ENCODE peak calls at places on chromosome 21, in four cellular contexts. F is fibroblast of lung, N is adipocyte, O is neuronal stem cell. X is an unnamed sample. For H3K9me3, the result is how much of the 10 kb centered on the place peaks cover.

GRCh38 chr21:39263372-39263771 is 50.1 kb downstream of the BRWD1 start:
- DNase-seq in N (peak), O (no peak), F (peak), X (no peak)

GRCh38 chr21:16502273-16502672 is 772.5 kb downstream of the USP25 start:
- DNase-seq in N (no peak), O (no peak), F (no peak), X (no peak)

GRCh38 chr21:44789880-44790279 is 11.7 kb downstream of the UBE2G2 start:
- DNase-seq in N (peak), O (no peak), F (no peak), X (no peak)

GRCh38 chr21:35819134-35819533 is 241.2 kb downstream of the SETD4 start:
- DNase-seq in N (no peak), O (no peak), F (no peak), X (no peak)

GRCh38 chr21:25578070-25578961 is 29.0 kb downstream of the MRPL39 start:
- DNase-seq in N (no peak), F (no peak), O (no peak), X (no peak)

GRCh38 chr21:38048241-38048640 is 132.0 kb upstream of the KCNJ6 start:
- DNase-seq in N (no peak), O (no peak), F (no peak), X (no peak)

GRCh38 chr21:31630062-31630711 is 29.3 kb upstream of the SOD1 start:
- DNase-seq in N (no peak), F (peak), O (no peak), X (no peak)

GRCh38 chr21:17931080-17931479 is 111.9 kb upstream of the C21orf91 start:
- DNase-seq in N (no peak), F (no peak), O (no peak), X (peak)

GRCh38 chr21:26405735-26406361 is 167.2 kb downstream of the CYYR1 start:
- DNase-seq in F (peak), N (peak), O (no peak), X (no peak)

GRCh38 chr21:45255381-45256020 is 32.2 kb downstream of the POFUT2 start:
- DNase-seq in N (no peak), F (no peak), O (no peak), X (no peak)

GRCh38 chr21:18899261-18899660 is 495.7 kb upstream of the TMPRSS15 start:
- DNase-seq in N (no peak), O (no peak), F (no peak), X (no peak)

GRCh38 chr21:45406801-45407628 is 2.0 kb downstream of the COL18A1 start:
- DNase-seq in N (no peak), O (no peak), F (no peak), X (peak)

GRCh38 chr21:46112731-46113215 is 14.9 kb downstream of the COL6A2 start:
- DNase-seq in F (no peak), O (no peak), N (no peak), X (no peak)

GRCh38 chr21:44926364-44927101 is 5.8 kb upstream of the ITGB2 start:
- DNase-seq in O (no peak), F (no peak), N (no peak), X (no peak)

GRCh38 chr21:22231013-22231412 is 1232.8 kb downstream of the NCAM2 start:
- DNase-seq in O (no peak), F (no peak), N (no peak), X (no peak)

GRCh38 chr21:45410865-45411809 is 6.2 kb downstream of the COL18A1 start:
- DNase-seq in F (no peak), N (no peak), O (no peak), X (no peak)

GRCh38 chr21:35223480-35224156 is 174.5 kb upstream of the RUNX1 start:
- DNase-seq in O (no peak), F (no peak), N (no peak), X (no peak)

GRCh38 chr21:32916522-32917099 is 109.1 kb upstream of the OLIG2 start:
- DNase-seq in N (no peak), F (no peak), O (no peak), X (no peak)

GRCh38 chr21:21715286-21715969 is 717.2 kb downstream of the NCAM2 start:
- DNase-seq in O (no peak), N (peak), F (peak), X (no peak)

GRCh38 chr21:32562426-32562825 is 22.9 kb downstream of the TCP10L start:
- DNase-seq in N (peak), O (peak), F (peak), X (peak)

GRCh38 chr21:36347278-36347961 is 27.4 kb downstream of the MORC3 start:
- DNase-seq in F (peak), O (no peak), N (peak), X (no peak)

GRCh38 chr21:37620401-37620800 is 253.8 kb downstream of the DYRK1A start:
- DNase-seq in O (no peak), F (peak), N (no peak), X (no peak)

GRCh38 chr21:17901458-17902092 is 82.4 kb upstream of the C21orf91 start:
- DNase-seq in N (peak), O (no peak), F (no peak), X (no peak)

GRCh38 chr21:37393030-37393429 is 26.5 kb downstream of the DYRK1A start:
- DNase-seq in F (no peak), O (no peak), N (no peak), X (no peak)

GRCh38 chr21:16241500-16241963 is 511.8 kb downstream of the USP25 start:
- DNase-seq in F (no peak), O (peak), N (no peak), X (peak)

GRCh38 chr21:39676054-39676771 is 63.5 kb downstream of the B3GALT5 start:
- DNase-seq in F (no peak), O (no peak), N (peak), X (no peak)

GRCh38 chr21:46356494-46357334 is 32.8 kb downstream of the PCNT start:
- DNase-seq in F (no peak), N (no peak), O (no peak), X (no peak)

GRCh38 chr21:45575304-45575992 is 33.2 kb upstream of the SLC19A1 start:
- DNase-seq in N (no peak), O (no peak), F (no peak), X (no peak)

GRCh38 chr21:17512245-17513213 is at the start of gene CXADR:
- DNase-seq in N (peak), F (peak), O (peak), X (peak)

GRCh38 chr21:16070207-16070651 is 340.4 kb downstream of the USP25 start:
- DNase-seq in N (peak), F (no peak), O (no peak), X (no peak)

GRCh38 chr21:45378258-45378966 is 26.6 kb upstream of the COL18A1 start:
- DNase-seq in O (peak), F (peak), N (peak), X (peak)

GRCh38 chr21:45130324-45130774 is 56.0 kb downstream of the ADARB1 start:
- DNase-seq in O (no peak), F (peak), N (peak), X (no peak)

GRCh38 chr21:26572026-26572425 is 1.1 kb downstream of the CYYR1 start:
- DNase-seq in N (peak), F (no peak), O (no peak), X (no peak)

GRCh38 chr21:45445369-45445768 is 40.4 kb downstream of the COL18A1 start:
- DNase-seq in N (no peak), F (no peak), O (no peak), X (no peak)

GRCh38 chr21:45427331-45428271 is 22.6 kb downstream of the COL18A1 start:
- DNase-seq in N (peak), O (no peak), F (peak), X (no peak)

GRCh38 chr21:44618504-44618903 is 6.6 kb downstream of the KRTAP10-8 start:
- DNase-seq in N (peak), O (no peak), F (peak), X (no peak)

GRCh38 chr21:20971296-20971921 is 26.8 kb upstream of the NCAM2 start:
- DNase-seq in N (peak), F (peak), O (peak), X (peak)

GRCh38 chr21:16821588-16821987 is 691.3 kb upstream of the CXADR start:
- DNase-seq in N (no peak), F (no peak), O (no peak), X (no peak)

GRCh38 chr21:45923146-45923545 is 58.4 kb upstream of the COL6A1 start:
- DNase-seq in F (peak), O (peak), N (peak), X (peak)

DNA sequence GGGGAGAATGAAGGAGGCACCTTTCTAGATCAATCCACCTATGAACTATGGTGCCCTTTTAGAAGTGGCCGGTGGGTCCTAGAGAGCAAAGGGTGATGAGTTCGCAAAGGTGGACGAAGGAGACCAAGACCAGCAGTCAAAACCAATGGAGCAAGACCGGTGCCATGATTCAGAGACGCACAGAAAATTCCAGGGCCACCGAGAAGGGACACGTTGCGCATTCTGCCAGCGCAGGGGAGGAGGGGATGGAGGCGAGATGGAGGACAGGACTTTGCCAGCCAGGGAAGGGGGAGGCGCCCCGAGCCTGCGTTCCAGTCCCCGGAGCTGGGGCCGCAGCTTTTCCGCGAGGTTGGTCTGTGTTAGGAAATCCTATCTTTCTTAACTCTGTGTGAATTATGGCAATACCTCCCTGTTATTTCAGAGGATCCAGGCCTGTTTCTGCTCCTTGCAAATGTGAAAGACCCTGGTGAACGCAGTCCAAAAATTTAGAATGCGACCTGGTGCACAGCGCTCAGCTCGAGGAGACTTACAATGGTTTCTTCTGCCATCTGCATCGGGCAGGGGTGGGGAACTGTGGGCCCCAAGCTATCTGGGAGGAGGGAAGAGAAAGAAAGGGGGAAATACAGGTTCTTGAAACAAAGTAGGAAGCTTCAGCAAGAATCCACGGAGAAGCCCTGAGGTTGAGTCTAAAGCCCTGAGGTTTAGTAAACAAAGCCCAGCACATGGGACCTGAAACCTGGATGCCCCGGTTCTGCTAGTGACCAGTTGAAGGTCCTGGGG is 129.4 kb downstream of the MRPS6 start:
- DNase-seq in N (no peak), F (peak), O (peak), X (peak)
- H3K9ac ChIP-seq in N (peak), F (no peak), O (no peak), X (peak)

GRCh38 chr21:14229399-14229798 is 13.4 kb downstream of the RBM11 start:
- DNase-seq in N (no peak), F (no peak), O (no peak), X (no peak)

GRCh38 chr21:14236180-14236579 is 20.2 kb downstream of the RBM11 start:
- DNase-seq in O (no peak), F (no peak), N (no peak), X (no peak)

DNA sequence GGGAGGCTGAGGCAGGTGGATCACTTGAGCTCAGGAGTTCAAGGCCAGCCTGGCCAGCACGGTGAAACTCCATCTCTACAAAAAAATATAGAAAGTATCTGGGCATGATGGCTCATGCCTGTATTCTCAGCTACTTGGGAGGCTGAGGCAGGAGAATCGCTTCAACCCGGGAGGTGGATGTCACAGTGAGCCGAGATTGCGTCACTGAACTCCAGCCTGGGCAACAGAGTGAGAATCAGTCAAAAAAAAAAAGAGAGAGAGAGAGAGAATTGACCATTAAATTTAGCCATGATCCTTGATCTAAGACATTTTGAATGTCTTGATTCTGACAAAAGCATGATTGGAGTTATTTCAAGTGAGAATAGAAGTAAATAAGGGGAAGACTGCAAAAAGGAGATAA is 19.1 kb downstream of the RBM11 start:
- DNase-seq in N (no peak), O (no peak), F (no peak), X (no peak)
- H3K9me3 ChIP-seq in N (under half), O (under half), F (under half), X (under half)

GRCh38 chr21:15061747-15062146 is 3.1 kb downstream of the NRIP1 start:
- DNase-seq in O (no peak), N (no peak), F (no peak), X (no peak)

GRCh38 chr21:15064576-15065380 is at the start of gene NRIP1:
- DNase-seq in O (peak), N (peak), F (peak), X (peak)

GRCh38 chr21:15062566-15062965 is 2.2 kb downstream of the NRIP1 start:
- DNase-seq in F (peak), N (peak), O (no peak), X (no peak)

GRCh38 chr21:15063821-15064575 is 802 bp downstream of the NRIP1 start:
- DNase-seq in O (no peak), N (peak), F (peak), X (no peak)

DNA sequence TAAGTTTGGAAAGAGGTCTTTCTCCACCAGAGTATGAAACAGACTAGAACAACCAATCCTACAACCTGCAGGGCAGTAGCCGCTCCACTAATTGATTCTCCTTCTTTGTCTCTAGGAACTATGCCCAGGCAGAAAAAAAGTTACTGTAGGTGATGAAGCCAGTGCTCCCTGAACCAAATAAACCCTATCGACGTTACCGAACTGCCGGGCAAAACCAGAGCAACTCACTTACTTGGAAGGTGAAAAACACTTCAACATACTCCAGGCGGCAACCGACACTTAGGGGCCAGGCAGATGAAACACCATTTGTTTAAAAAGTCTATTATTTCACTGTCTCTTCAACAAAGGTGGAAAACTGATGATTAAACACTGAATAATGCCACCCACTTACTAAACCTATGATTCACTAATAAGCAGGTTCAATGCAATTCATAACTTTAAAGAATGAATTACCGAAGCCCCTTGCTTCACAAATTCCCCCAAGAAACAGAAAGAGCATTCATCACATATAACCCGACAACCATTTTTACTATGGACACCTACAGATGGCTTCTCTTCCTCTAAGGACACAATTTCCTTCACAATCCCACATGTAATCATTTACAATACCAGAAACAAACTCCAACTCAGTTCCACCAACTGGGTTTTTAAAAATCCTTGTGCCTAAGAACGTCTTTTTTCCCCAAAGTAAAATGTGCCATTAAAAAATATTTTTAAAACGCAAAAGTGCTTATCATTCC is 1.5 kb downstream of the NRIP1 start:
- DNase-seq in F (no peak), N (peak), O (no peak), X (no peak)
- H3K9ac ChIP-seq in F (peak), N (peak), O (no peak), X (peak)

GRCh38 chr21:42636931-42637601 is 16.4 kb upstream of the PDE9A start:
- DNase-seq in N (no peak), O (no peak), F (no peak), X (no peak)
- H3K9me3 ChIP-seq in N (under half), O (under half), F (under half), X (under half)

DNA sequence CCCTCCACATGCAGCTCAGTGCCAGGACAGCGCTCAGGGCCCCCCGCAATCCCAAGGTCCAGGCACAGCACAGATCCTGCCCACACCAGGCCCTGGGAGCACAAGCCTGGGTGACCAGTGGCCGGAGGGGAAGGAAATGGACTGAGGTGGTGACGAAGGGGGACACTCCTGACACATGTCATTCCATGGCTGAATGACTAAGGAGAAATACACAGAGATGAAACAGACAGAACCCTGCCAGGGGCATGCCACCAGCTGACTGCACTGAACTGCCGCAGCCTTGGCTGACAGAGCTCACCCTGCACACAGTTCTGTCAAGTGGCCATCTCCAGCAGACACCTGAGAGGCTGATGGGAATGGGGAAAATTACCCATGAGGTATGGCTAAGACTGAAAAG is 56.1 kb downstream of the HSF2BP start:
- DNase-seq in O (no peak), N (no peak), F (no peak), X (no peak)
- H3K9ac ChIP-seq in O (no peak), N (no peak), F (no peak), X (no peak)

GRCh38 chr21:27841084-27841483 is 874.2 kb upstream of the ADAMTS5 start:
- DNase-seq in N (no peak), O (no peak), F (no peak), X (no peak)
- H3K9me3 ChIP-seq in N (under half), O (under half), F (under half), X (under half)

DNA sequence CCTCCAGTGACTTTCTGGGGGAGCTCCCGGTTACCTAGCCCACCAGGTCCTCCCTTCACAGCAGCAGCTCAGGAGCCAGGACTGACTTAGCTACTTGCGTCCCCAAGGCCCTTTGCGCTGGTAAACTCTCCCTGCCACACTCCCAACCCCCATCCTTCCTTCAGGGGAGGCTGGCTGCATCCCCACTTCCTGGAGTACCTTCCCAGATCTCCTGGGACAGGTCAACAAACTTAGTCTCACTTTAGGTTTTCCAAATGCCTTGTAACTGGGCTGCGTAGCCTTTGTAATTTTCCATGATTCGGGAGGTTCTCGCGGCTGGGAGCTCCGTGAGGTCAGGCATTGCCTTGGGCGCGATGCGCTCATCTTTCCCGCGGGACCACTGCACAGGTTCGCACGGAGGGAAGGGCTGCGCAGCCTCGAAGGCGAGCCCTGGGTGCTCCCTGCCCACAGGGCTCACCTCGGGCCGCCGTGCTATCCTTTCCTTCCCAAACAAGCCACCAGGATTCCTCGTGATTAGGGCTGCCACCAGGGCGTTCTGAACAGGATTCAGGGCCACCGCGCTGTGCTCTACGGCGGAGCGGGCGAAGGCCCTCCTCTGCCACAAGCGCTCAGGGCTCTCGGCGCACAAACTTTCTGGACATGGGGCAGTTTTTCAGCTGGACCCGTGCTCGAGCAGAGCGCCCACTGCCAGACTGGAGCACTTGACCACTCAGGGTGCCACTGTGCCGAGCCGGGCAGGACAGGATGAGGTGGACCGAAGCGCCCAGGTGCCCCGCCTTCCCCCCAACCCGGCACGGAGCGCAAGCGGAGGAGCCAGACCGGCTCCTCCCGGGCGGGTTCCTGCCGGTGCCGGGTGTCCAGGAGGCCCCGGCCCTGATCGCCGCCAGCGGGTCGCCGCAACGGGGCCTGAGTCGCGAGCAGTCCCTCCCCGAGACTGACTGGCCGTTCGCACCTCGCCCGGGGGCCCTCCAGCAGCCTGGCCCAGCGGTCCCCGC is 1.1 kb downstream of the TMPRSS2 start:
- DNase-seq in F (no peak), O (peak), N (peak), X (no peak)
- H3K9ac ChIP-seq in F (no peak), O (no peak), N (no peak), X (peak)

X was measured in NT2/D1.